ENCODE peak calls at places on chromosome 12, in ten cellular contexts. U is CD4-positive, CD25-positive, alpha-beta regulatory T cell; A is neural progenitor cell; G is left lung; E is heart right ventricle; L is A549; F is esophagus muscularis mucosa; B is lung; H is fibroblast of lung; I is psoas muscle. K is an unnamed sample. For H3K4me1, the result is how much of the 10 kb centered on the place peaks cover.

GRCh38 chr12:108846320-108846719 is 11.1 kb downstream of the SSH1 start:
- DNase-seq in U (no peak), A (no peak), G (no peak), E (peak), L (no peak), F (no peak), B (no peak), H (no peak), I (peak), K (peak)

GRCh38 chr12:57216014-57216891 is at the start of gene NXPH4:
- DNase-seq in U (peak), A (peak), G (no peak), E (no peak), L (no peak), F (no peak), B (no peak), H (no peak), I (no peak), K (peak)

GRCh38 chr12:14403711-14404164 is 38.3 kb downstream of the ATF7IP start:
- DNase-seq in U (no peak), A (no peak), G (no peak), E (peak), L (peak), F (no peak), B (no peak), H (peak), I (no peak), K (peak)

GRCh38 chr12:93363854-93364297 is 13.8 kb upstream of the NUDT4 start:
- DNase-seq in U (peak), A (no peak), G (no peak), E (no peak), L (no peak), F (no peak), B (no peak), H (no peak), I (no peak), K (no peak)

GRCh38 chr12:713281-713875 is 39.0 kb upstream of the WNK1 start:
- DNase-seq in U (no peak), A (no peak), G (no peak), E (no peak), L (no peak), F (no peak), B (no peak), H (no peak), I (no peak), K (no peak)

GRCh38 chr12:130944878-130945277 is 8.8 kb upstream of the ADGRD1 start:
- DNase-seq in U (no peak), A (no peak), G (no peak), E (no peak), L (no peak), F (no peak), B (no peak), H (no peak), I (no peak), K (no peak)

GRCh38 chr12:101875112-101875961 is 2.0 kb upstream of the DRAM1 start:
- DNase-seq in U (no peak), A (no peak), G (no peak), E (no peak), L (no peak), F (no peak), B (no peak), H (no peak), I (no peak), K (no peak)

GRCh38 chr12:120241561-120242274 is 23.8 kb downstream of the PXN start:
- DNase-seq in U (no peak), A (no peak), G (no peak), E (peak), L (no peak), F (no peak), B (no peak), H (peak), I (no peak), K (no peak)

GRCh38 chr12:14545144-14546124 is 22.2 kb downstream of the PLBD1 start:
- DNase-seq in U (no peak), A (no peak), G (no peak), E (no peak), L (no peak), F (no peak), B (no peak), H (no peak), I (no peak), K (no peak)

GRCh38 chr12:1330475-1330827 is 263.9 kb downstream of the FBXL14 start:
- DNase-seq in U (no peak), A (no peak), G (no peak), E (no peak), L (no peak), F (no peak), B (no peak), H (no peak), I (no peak), K (no peak)

GRCh38 chr12:115794659-115795081 is 482.8 kb downstream of the MED13L start:
- DNase-seq in U (no peak), A (no peak), G (no peak), E (no peak), L (peak), F (no peak), B (no peak), H (no peak), I (no peak), K (no peak)

GRCh38 chr12:106919910-106920544 is 35.7 kb upstream of the TMEM263 start:
- DNase-seq in U (peak), A (peak), G (no peak), E (peak), L (peak), F (no peak), B (no peak), H (peak), I (no peak), K (no peak)

GRCh38 chr12:46778415-46778814 is 47.4 kb downstream of the SLC38A4 start:
- DNase-seq in U (no peak), A (no peak), G (no peak), E (no peak), L (no peak), F (no peak), B (no peak), H (no peak), I (no peak), K (no peak)

GRCh38 chr12:102539651-102540553 is 59.5 kb upstream of the IGF1 start:
- DNase-seq in U (no peak), A (peak), G (no peak), E (no peak), L (peak), F (no peak), B (no peak), H (peak), I (no peak), K (no peak)

GRCh38 chr12:86712425-86712843 is 456.2 kb upstream of the MGAT4C start:
- DNase-seq in U (no peak), A (no peak), G (no peak), E (no peak), L (peak), F (no peak), B (no peak), H (peak), I (no peak), K (no peak)

GRCh38 chr12:131831021-131831571 is 2.9 kb downstream of the MMP17 start:
- DNase-seq in U (peak), A (no peak), G (peak), E (no peak), L (peak), F (no peak), B (no peak), H (peak), I (no peak), K (peak)

GRCh38 chr12:27335364-27336145 is 2.9 kb downstream of the BMAL2 start:
- DNase-seq in U (no peak), A (no peak), G (no peak), E (no peak), L (no peak), F (no peak), B (no peak), H (peak), I (no peak), K (no peak)

GRCh38 chr12:92502417-92503028 is 200.3 kb upstream of the PLEKHG7 start:
- DNase-seq in U (peak), A (no peak), G (no peak), E (no peak), L (peak), F (no peak), B (no peak), H (peak), I (no peak), K (no peak)

GRCh38 chr12:80909370-80909769 is 28.4 kb downstream of the LIN7A start:
- DNase-seq in U (no peak), A (no peak), G (no peak), E (no peak), L (no peak), F (no peak), B (no peak), H (no peak), I (no peak), K (no peak)

GRCh38 chr12:123282111-123282510 is 10.5 kb upstream of the CDK2AP1 start:
- DNase-seq in U (no peak), A (no peak), G (peak), E (no peak), L (no peak), F (no peak), B (no peak), H (no peak), I (no peak), K (no peak)

GRCh38 chr12:26091837-26092236 is 33.0 kb downstream of the BHLHE41 start:
- DNase-seq in U (no peak), A (peak), G (no peak), E (no peak), L (no peak), F (no peak), B (no peak), H (peak), I (no peak), K (no peak)

GRCh38 chr12:105228494-105228893 is 7.5 kb downstream of the APPL2 start:
- DNase-seq in U (peak), A (no peak), G (no peak), E (no peak), L (no peak), F (no peak), B (no peak), H (peak), I (no peak), K (no peak)

GRCh38 chr12:50215033-50215432 is 47.9 kb upstream of the CERS5 start:
- DNase-seq in U (no peak), A (no peak), G (no peak), E (no peak), L (no peak), F (no peak), B (no peak), H (peak), I (no peak), K (no peak)

GRCh38 chr12:91262023-91262676 is 79.5 kb upstream of the DCN start:
- DNase-seq in U (no peak), A (no peak), G (no peak), E (no peak), L (no peak), F (no peak), B (no peak), H (no peak), I (no peak), K (no peak)

GRCh38 chr12:48336564-48336963 is 14.2 kb downstream of the ZNF641 start:
- DNase-seq in U (no peak), A (peak), G (no peak), E (no peak), L (peak), F (no peak), B (no peak), H (no peak), I (no peak), K (no peak)

GRCh38 chr12:29537292-29537691 is 39.8 kb upstream of the OVCH1 start:
- DNase-seq in U (no peak), A (no peak), G (no peak), E (no peak), L (no peak), F (no peak), B (no peak), H (peak), I (no peak), K (no peak)

GRCh38 chr12:15931590-15932053 is 20.5 kb downstream of the DERA start:
- DNase-seq in U (no peak), A (no peak), G (no peak), E (no peak), L (peak), F (no peak), B (no peak), H (no peak), I (no peak), K (no peak)

GRCh38 chr12:51773145-51773869 is 75.2 kb downstream of the FIGNL2 start:
- DNase-seq in U (no peak), A (no peak), G (no peak), E (no peak), L (peak), F (no peak), B (no peak), H (peak), I (no peak), K (no peak)

GRCh38 chr12:32789911-32790310 is 34.2 kb upstream of the YARS2 start:
- DNase-seq in U (no peak), A (no peak), G (no peak), E (no peak), L (no peak), F (no peak), B (no peak), H (no peak), I (no peak), K (no peak)

GRCh38 chr12:116677202-116677651 is 60.6 kb downstream of the SPRING1 start:
- DNase-seq in U (no peak), A (no peak), G (no peak), E (no peak), L (no peak), F (no peak), B (no peak), H (no peak), I (no peak), K (no peak)

GRCh38 chr12:118022728-118023109 is 6.2 kb downstream of the RFC5 start:
- DNase-seq in U (no peak), A (no peak), G (no peak), E (no peak), L (no peak), F (no peak), B (no peak), H (no peak), I (no peak), K (no peak)

GRCh38 chr12:121494093-121494787 is 86.6 kb downstream of the KDM2B start:
- DNase-seq in U (peak), A (peak), G (peak), E (peak), L (peak), F (no peak), B (peak), H (peak), I (peak), K (no peak)

GRCh38 chr12:62263956-62264355 is 3.8 kb downstream of the USP15 start:
- DNase-seq in U (peak), A (no peak), G (peak), E (no peak), L (no peak), F (no peak), B (no peak), H (no peak), I (no peak), K (no peak)

GRCh38 chr12:129961856-129962255 is 58.0 kb upstream of the TMEM132D start:
- DNase-seq in U (no peak), A (no peak), G (no peak), E (no peak), L (no peak), F (no peak), B (no peak), H (no peak), I (no peak), K (no peak)

GRCh38 chr12:65929641-65930040 is 105.4 kb downstream of the HMGA2 start:
- DNase-seq in U (no peak), A (no peak), G (no peak), E (no peak), L (no peak), F (no peak), B (no peak), H (no peak), I (no peak), K (no peak)
- H3K4me1 ChIP-seq in U (under half), A (under half), G (under half), E (under half), L (under half), F (under half), B (under half), H (under half), I (under half), K (under half)

GRCh38 chr12:59887204-59887603 is 291.4 kb downstream of the SLC16A7 start:
- DNase-seq in U (no peak), A (no peak), G (no peak), E (no peak), L (no peak), F (no peak), B (no peak), H (no peak), I (no peak), K (no peak)
- H3K27ac ChIP-seq in U (no peak), A (no peak), G (no peak), E (no peak), L (no peak), F (no peak), B (no peak), H (no peak), I (no peak), K (no peak)

GRCh38 chr12:6769003-6769389 is 2.8 kb downstream of the PTMS start:
- DNase-seq in U (no peak), A (peak), G (no peak), E (peak), L (peak), F (no peak), B (no peak), H (no peak), I (no peak), K (peak)
- H3K4me1 ChIP-seq in U (half or more), A (half or more), G (under half), E (half or more), L (half or more), F (under half), B (under half), H (under half), I (under half), K (under half)

DNA sequence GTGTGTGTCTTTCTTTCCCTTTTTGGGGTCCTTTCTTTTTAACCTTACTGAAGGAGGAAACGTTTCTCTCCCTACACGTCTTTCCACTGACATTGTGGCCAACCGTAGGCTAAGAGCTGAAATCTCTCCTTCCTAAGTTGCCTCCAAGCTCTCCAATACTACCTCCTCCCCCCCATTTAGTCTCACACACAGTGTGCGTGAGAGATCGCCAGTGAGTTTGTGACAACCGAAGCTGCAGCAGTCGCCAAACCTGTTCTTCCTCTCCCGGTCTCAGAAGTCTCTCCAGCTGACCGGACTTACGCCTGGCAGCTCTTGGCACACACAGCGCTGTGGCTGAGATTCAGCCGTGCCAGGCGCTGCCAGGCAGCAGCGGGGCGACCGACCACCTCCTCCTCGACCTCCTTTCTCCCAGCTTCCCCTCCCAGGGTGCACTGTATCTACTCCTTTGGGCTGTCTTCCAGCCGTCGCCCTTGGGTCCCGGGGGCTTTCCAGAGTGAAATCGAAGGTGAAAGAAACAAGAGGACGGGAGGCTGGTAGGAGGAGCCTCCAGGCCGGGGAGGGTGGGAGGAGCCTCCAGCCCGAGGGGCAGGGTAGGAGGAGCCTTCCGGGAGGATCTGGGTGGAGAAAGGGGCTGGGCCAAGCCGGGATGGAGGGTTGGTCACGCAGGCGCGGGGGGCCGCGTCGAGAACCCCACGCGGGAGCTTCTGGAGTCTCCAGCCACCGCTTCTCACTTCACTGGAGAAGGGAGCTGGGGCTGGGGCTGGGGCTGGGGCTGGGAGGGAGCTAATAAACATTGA is at the start of gene TMTC2:
- DNase-seq in U (peak), A (peak), G (peak), E (peak), L (peak), F (peak), B (peak), H (peak), I (peak), K (peak)
- H3K27ac ChIP-seq in U (peak), A (peak), G (peak), E (peak), L (peak), F (peak), B (peak), H (peak), I (peak), K (peak)

K was measured in heart left ventricle.